ENCODE peak calls at places on chromosomes 16 and 17, in seven cellular contexts. H is fibroblast of lung, I is epithelial cell of esophagus, M is astrocyte of the cerebellum, Q is heart left ventricle, L is mucosa of descending colon, W is Panc1. C is an unnamed sample.

GRCh38 chr17:72432143-72432604 is 311.4 kb downstream of the SOX9 start:
- DNase-seq in I (no peak), M (no peak), H (no peak), L (peak), Q (no peak), W (no peak), C (no peak)

GRCh38 chr17:73697872-73698271 is 53.6 kb upstream of the SDK2 start:
- DNase-seq in I (no peak), Q (no peak), M (no peak), W (no peak), L (no peak), H (no peak), C (no peak)

GRCh38 chr16:15482068-15482747 is 47.8 kb downstream of the BMERB1 start:
- DNase-seq in I (peak), Q (peak), H (peak), M (peak), L (peak), W (peak), C (peak)

GRCh38 chr17:40060887-40061480 is 1.8 kb upstream of the THRA start:
- DNase-seq in H (no peak), L (no peak), M (no peak), W (no peak), I (no peak), Q (no peak), C (no peak)

GRCh38 chr17:50560185-50560824 is at the start of gene CACNA1G:
- DNase-seq in I (peak), Q (peak), M (no peak), W (no peak), H (peak), L (peak), C (peak)

GRCh38 chr17:9334536-9335446 is 240.8 kb downstream of the STX8 start:
- DNase-seq in I (peak), H (no peak), W (no peak), M (no peak), L (no peak), Q (no peak), C (no peak)

GRCh38 chr17:7914771-7915610 is 1.1 kb downstream of the RNF227 start:
- DNase-seq in H (peak), Q (peak), L (no peak), W (no peak), M (no peak), I (peak), C (peak)

GRCh38 chr17:62093188-62094155 is 28.4 kb upstream of the MED13 start:
- DNase-seq in Q (no peak), L (no peak), W (peak), M (peak), I (peak), H (peak), C (peak)

GRCh38 chr16:3983081-3983520 is 102.6 kb upstream of the CREBBP start:
- DNase-seq in W (no peak), Q (peak), M (peak), H (peak), I (peak), L (peak), C (peak)

GRCh38 chr17:40110457-40110856 is 10.1 kb upstream of the NR1D1 start:
- DNase-seq in H (no peak), Q (peak), L (no peak), W (no peak), I (no peak), M (no peak), C (no peak)

GRCh38 chr17:81200695-81201580 is 21.8 kb downstream of the CEP131 start:
- DNase-seq in M (peak), I (peak), H (peak), Q (peak), L (no peak), W (peak), C (peak)

GRCh38 chr16:51327001-51327400 is 175.9 kb upstream of the SALL1 start:
- DNase-seq in Q (no peak), H (peak), M (peak), I (peak), W (no peak), L (no peak), C (peak)

GRCh38 chr16:66516808-66517585 is 32.9 kb downstream of the TK2 start:
- DNase-seq in I (peak), Q (peak), W (peak), H (peak), L (peak), M (peak), C (peak)

GRCh38 chr16:87653234-87653633 is 50.9 kb downstream of the JPH3 start:
- DNase-seq in W (no peak), Q (no peak), I (no peak), M (no peak), H (peak), L (no peak), C (peak)

GRCh38 chr17:33234930-33235685 is 58.0 kb downstream of the ASIC2 start:
- DNase-seq in Q (peak), L (no peak), I (peak), H (peak), W (peak), M (peak), C (peak)

GRCh38 chr16:11218324-11218962 is 37.6 kb downstream of the SOCS1 start:
- DNase-seq in Q (no peak), H (peak), W (no peak), M (no peak), L (no peak), I (no peak), C (no peak)
- TF ChIP-seq CTCF in Q (peak), H (peak), W (no peak), M (peak), L (no peak), I (peak), C (peak)

GRCh38 chr17:46064460-46064859 is 65.4 kb downstream of the STH start:
- DNase-seq in M (no peak), I (no peak), W (no peak), L (no peak), H (no peak), Q (no peak), C (no peak)

GRCh38 chr17:46059457-46059856 is 60.4 kb downstream of the STH start:
- DNase-seq in H (no peak), Q (no peak), L (no peak), W (no peak), I (no peak), M (no peak), C (no peak)

GRCh38 chr17:46060461-46060860 is 61.4 kb downstream of the STH start:
- DNase-seq in W (no peak), I (no peak), M (no peak), L (no peak), Q (no peak), H (no peak), C (no peak)

GRCh38 chr17:46063239-46063638 is 64.2 kb downstream of the STH start:
- DNase-seq in M (no peak), I (peak), W (no peak), Q (no peak), H (peak), L (no peak), C (peak)

DNA sequence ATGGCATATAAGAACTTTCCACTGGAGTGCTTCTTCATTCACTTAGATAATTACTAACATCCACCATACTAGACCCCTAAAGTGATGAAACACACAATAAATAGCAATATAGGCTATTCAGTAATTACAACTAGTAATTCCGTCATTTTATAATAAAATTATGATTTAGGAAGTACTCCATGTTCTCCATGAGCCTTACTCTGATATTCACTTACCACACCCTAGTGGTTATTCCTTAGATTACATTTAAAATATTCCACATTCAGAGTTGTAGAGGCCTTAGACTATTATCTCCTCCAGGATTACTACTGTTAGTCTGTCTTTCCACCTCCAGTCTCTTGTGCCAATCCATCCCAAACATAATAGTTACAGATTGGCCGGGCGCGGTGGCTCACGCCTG is 62.4 kb downstream of the STH start:
- DNase-seq in Q (no peak), W (no peak), I (peak), H (no peak), M (no peak), L (no peak), C (no peak)
- TF ChIP-seq CTCF in Q (peak), W (peak), I (peak), H (peak), M (no peak), L (no peak), C (peak)

DNA sequence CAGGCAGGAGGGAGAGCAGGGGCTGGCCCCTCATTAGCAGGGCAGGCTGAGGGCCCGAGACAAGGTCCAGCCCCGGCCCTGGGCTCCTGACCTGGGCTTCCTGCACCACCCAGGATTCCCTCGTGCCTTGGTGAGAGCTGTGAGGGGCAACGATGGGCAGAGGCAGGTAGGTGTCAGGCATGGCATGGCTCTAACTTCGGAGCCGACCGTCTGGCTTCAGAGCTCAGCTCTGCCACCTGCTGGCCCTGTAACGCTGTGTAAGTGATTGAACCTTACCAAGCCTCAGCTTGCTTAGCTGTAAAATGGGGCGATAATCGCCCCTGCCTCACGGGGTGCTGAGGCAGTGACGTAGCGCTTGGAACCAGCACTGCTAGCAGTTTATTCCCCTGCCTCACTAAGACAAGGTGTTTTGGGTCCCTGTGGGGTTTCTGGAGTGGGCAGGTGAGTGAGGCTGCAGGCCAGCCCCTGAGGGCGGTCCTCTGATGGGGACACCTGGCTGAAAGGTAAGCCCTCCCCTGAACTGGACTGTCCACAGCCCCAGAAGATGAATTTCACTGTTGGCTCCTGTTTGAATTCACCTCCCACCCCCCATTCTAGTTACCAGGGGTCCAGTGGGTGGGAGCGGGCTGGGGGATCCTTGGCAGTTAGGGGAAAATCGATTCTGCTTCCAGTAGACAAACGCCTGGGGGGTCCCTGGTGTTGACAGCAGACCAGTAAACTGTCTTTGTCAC is 184.8 kb upstream of the GSE1 start:
- DNase-seq in I (peak), M (no peak), L (peak), H (no peak), Q (peak), W (no peak), C (no peak)
- TF ChIP-seq CTCF in I (peak), M (peak), L (peak), H (peak), Q (peak), W (peak), C (peak)

GRCh38 chr16:11283820-11284248 is 2.7 kb upstream of the PRM1 start:
- DNase-seq in W (no peak), L (no peak), Q (no peak), H (no peak), M (no peak), I (no peak), C (no peak)
- TF ChIP-seq CTCF in W (no peak), L (no peak), Q (no peak), H (peak), M (no peak), I (no peak), C (no peak)

DNA sequence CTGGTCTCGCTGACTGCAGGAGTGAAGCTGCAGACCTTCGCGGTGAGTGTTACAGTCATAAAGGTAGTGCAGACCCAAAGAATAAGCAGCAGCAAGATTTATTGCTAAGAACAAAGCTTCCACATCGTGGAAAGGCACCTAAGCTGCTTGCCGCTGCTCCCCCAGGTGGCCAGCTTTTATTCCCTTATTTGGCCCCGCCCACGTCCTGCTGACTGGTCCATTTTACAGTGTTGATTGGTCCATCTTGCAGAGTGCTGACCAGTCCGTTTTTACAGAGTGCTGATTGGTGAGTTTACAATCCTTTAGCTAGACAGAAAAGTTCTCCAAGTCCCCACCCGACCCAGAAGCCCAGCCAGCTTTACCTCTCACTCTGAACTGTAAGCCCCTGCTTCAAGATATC is 227.8 kb downstream of the ABCC12 start:
- DNase-seq in M (no peak), H (no peak), W (no peak), L (no peak), I (no peak), Q (no peak), C (no peak)
- TF ChIP-seq CTCF in M (no peak), H (no peak), W (no peak), L (no peak), I (no peak), Q (no peak), C (no peak)

DNA sequence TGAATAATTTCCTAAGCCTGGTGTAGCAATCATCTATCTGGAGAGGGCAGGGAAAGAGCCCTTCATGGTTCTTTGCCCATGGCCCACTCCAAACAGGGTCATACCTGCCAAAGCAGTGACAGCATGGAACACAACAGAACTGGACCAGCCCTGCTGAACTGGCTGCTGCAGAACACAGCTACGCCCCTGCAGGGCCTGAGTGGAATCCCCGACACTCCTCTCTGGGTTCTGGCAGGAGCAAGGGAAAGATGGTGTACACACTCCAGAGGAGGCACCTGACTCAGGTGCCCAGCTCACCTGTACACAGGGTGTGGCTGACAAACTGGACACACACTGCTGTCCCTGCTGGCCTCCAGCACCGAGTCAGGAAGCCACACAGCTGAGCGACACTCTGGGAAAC is 19.8 kb downstream of the MIEF2 start:
- DNase-seq in H (no peak), L (peak), W (no peak), M (no peak), I (no peak), Q (no peak), C (no peak)
- TF ChIP-seq CTCF in H (no peak), L (no peak), W (no peak), M (no peak), I (no peak), Q (no peak), C (no peak)

DNA sequence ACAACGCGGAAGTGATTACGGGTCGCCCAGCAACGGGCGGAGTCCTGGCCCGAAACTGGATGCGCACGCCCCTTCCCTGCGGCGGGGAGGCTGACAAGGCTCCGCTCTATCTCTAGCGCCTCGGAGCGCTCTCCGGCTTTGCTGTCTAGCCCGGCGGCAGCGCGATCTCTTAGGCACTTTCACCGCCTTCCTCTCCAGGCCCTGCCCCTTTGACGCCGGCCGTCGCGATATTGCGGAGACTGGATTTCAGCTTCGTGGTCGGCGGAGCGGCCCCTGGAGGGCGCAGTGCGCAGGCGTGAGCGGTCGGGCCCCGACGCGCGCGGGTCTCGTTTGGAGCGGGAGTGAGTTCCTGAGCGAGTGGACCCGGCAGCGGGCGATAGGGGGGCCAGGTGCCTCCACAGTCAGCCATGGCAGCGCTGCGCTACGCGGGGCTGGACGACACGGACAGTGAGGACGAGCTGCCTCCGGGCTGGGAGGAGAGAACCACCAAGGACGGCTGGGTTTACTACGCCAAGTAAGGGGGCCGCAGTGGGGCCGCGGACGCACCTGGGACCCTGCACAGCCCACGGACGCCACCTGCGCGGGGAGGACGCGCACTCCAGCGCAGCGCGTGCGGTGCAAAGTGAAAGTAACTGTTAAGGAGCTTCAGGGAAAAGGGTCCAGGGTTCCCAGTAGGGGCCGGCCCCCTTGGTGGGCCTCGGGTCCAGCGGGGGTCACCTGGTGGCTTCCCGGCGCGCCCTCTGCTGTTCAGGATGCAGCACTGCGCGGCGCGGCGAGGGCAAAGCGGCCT is at the start of gene WWOX:
- DNase-seq in W (peak), M (peak), I (peak), Q (peak), L (peak), H (peak), C (peak)
- TF ChIP-seq CTCF in W (peak), M (peak), I (peak), Q (peak), L (peak), H (peak), C (peak)

DNA sequence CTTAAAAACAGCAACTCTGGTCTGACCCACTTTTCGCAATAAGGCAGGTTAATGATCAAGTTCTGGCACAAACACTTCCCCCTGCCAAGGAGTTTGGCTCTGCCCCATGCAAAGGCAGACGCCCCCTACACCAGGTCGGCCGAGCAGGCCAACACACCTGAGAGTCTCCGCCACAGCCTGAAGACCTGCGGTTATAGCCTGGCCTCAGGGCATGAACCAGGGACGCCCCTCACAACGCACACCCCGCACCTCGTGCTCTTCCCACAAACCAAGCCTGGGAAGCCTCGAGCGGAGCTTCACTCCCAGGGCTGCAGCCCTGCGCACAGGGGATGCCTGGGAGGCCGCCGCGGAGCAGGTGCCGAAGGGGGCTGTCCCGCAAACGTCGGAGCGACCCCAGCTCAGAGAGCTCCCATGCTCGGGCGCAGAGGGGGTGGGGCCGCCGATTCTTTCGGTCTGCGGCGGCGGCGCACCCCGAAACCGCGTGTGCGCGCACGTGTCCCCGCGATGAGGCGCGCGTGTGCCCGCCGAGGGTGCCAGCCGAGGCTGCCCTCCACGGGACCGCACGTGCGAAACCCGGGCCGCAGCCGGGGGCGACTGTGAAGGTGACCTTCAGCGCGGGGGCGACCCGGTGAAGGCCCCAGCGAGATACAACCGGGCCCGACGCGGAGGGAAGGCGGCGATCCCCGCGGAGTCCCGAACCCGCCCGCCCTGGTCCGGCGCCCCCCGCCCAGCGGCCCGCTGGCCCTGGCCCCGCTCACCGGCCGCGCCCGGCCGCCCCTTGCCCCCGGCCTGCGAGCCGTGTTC is 558 bp downstream of the CLUH start:
- DNase-seq in W (no peak), L (no peak), Q (no peak), M (no peak), H (no peak), I (no peak), C (peak)
- TF ChIP-seq CTCF in W (no peak), L (no peak), Q (no peak), M (no peak), H (no peak), I (no peak), C (no peak)

DNA sequence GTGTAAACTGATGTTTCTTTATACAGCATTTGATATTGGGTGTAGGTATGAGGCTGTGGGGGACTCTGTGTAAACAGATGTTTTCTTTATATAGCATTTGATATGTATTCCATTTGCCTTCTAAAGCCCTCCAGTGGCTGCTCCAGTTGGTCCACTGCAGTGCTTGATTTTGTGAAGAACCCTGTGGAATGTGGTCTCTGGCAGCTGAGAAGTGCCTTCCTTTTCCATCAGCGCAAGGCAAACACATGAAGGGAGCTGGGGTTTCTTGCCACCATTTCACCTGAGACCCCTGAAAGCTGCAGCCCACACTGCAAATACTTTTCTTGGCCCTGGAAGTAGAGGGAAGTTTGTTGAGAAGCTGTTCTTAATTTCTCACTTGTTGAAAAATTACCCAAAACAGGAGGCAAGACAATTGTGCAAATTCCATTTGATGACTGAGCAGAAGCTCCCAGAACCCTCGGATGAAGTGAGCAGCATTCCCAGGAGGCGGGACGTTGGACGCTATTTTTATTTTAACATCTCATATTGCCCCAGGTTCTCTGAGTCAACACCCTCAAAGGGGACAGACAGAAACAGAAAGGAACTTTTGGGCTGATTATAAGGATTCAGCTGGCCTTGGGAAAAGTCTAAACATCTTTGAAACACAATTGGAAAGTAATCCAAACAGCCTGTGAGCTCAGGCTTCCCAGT is 158.5 kb upstream of the RPH3AL start:
- DNase-seq in Q (no peak), H (peak), M (no peak), I (peak), L (no peak), W (no peak), C (no peak)
- TF ChIP-seq CTCF in Q (no peak), H (no peak), M (no peak), I (no peak), L (no peak), W (no peak), C (no peak)